ENCODE peak calls at places on chromosomes 11 and 22, in nine cellular contexts. E, Q, F, B, P, S, N, A and D are unnamed samples. For H3K4me1 and H3K9me3, the result is how much of the 10 kb centered on the place peaks cover.

GRCh38 chr22:42321908-42322561 is 51.6 kb upstream of the TCF20 start:
- DNase-seq in E (no peak), Q (peak), F (no peak), B (no peak), P (no peak), S (no peak), N (no peak), A (no peak), D (no peak)

GRCh38 chr11:45265963-45266692 is 20.0 kb downstream of the SYT13 start:
- DNase-seq in E (no peak), Q (no peak), F (no peak), B (peak), P (no peak), S (no peak), N (no peak), A (no peak), D (no peak)

GRCh38 chr22:44882226-44882905 is 127.4 kb downstream of the PHF21B start:
- DNase-seq in E (no peak), Q (no peak), F (no peak), B (no peak), P (no peak), S (peak), N (peak), A (no peak), D (peak)

GRCh38 chr11:112172362-112172994 is 2.8 kb upstream of the BCO2 start:
- DNase-seq in E (peak), Q (peak), F (no peak), B (no peak), P (peak), S (no peak), N (no peak), A (no peak), D (no peak)

GRCh38 chr11:66624450-66624849 is 8.0 kb downstream of the RBM14 start:
- DNase-seq in E (no peak), Q (no peak), F (no peak), B (no peak), P (no peak), S (no peak), N (no peak), A (no peak), D (no peak)

GRCh38 chr22:26586556-26587325 is 3.2 kb downstream of the TPST2 start:
- DNase-seq in E (no peak), Q (no peak), F (peak), B (no peak), P (no peak), S (no peak), N (no peak), A (no peak), D (no peak)

GRCh38 chr11:2272946-2273280 is 2.5 kb upstream of the ASCL2 start:
- DNase-seq in E (no peak), Q (no peak), F (no peak), B (no peak), P (no peak), S (no peak), N (no peak), A (no peak), D (no peak)

GRCh38 chr11:126477526-126478275 is 122.2 kb downstream of the ST3GAL4 start:
- DNase-seq in E (no peak), Q (no peak), F (no peak), B (no peak), P (no peak), S (no peak), N (no peak), A (peak), D (no peak)

GRCh38 chr11:117255966-117256365 is 23.5 kb downstream of the RNF214 start:
- DNase-seq in E (no peak), Q (no peak), F (no peak), B (no peak), P (no peak), S (no peak), N (no peak), A (no peak), D (no peak)

GRCh38 chr11:132685174-132685611 is 847.1 kb downstream of the OPCML start:
- DNase-seq in E (peak), Q (peak), F (no peak), B (no peak), P (peak), S (no peak), N (no peak), A (no peak), D (no peak)

GRCh38 chr11:10526974-10527918 is 13.7 kb downstream of the RNF141 start:
- DNase-seq in E (peak), Q (peak), F (no peak), B (no peak), P (peak), S (no peak), N (no peak), A (no peak), D (no peak)

GRCh38 chr22:27885977-27886842 is 32.8 kb downstream of the PITPNB start:
- DNase-seq in E (peak), Q (peak), F (peak), B (peak), P (peak), S (no peak), N (no peak), A (no peak), D (no peak)

GRCh38 chr11:62044639-62045121 is 77.2 kb upstream of the FTH1 start:
- DNase-seq in E (no peak), Q (peak), F (no peak), B (peak), P (no peak), S (no peak), N (no peak), A (no peak), D (no peak)

GRCh38 chr11:72349616-72350218 is 84.6 kb downstream of the CLPB start:
- DNase-seq in E (no peak), Q (no peak), F (no peak), B (no peak), P (no peak), S (no peak), N (no peak), A (peak), D (no peak)

GRCh38 chr22:22384267-22384666 is 124.3 kb downstream of the ZNF280B start:
- DNase-seq in E (no peak), Q (no peak), F (no peak), B (no peak), P (no peak), S (no peak), N (no peak), A (no peak), D (no peak)

GRCh38 chr22:22377335-22377734 is 131.2 kb downstream of the ZNF280B start:
- DNase-seq in E (no peak), Q (no peak), F (no peak), B (no peak), P (no peak), S (no peak), N (no peak), A (no peak), D (no peak)

GRCh38 chr22:22378446-22379415 is 129.8 kb downstream of the ZNF280B start:
- DNase-seq in E (no peak), Q (no peak), F (no peak), B (no peak), P (no peak), S (no peak), N (no peak), A (no peak), D (no peak)

GRCh38 chr22:22376352-22376706 is 131.7 kb downstream of the VPREB1 start:
- DNase-seq in E (no peak), Q (no peak), F (no peak), B (no peak), P (no peak), S (no peak), N (no peak), A (no peak), D (no peak)

GRCh38 chr22:22380098-22381030 is 128.2 kb downstream of the ZNF280B start:
- DNase-seq in E (no peak), Q (no peak), F (no peak), B (no peak), P (no peak), S (no peak), N (no peak), A (no peak), D (peak)
- H3K4me1 ChIP-seq in E (under half), Q (under half), F (under half), B (under half), P (under half), S (under half), N (under half), A (under half), D (under half)

GRCh38 chr11:64183890-64184289 is 2.1 kb upstream of the STIP1 start:
- DNase-seq in E (no peak), Q (no peak), F (no peak), B (no peak), P (no peak), S (no peak), N (no peak), A (no peak), D (no peak)

GRCh38 chr11:64186205-64187165 is 514 bp downstream of the STIP1 start:
- DNase-seq in E (peak), Q (peak), F (no peak), B (peak), P (peak), S (peak), N (no peak), A (peak), D (peak)

GRCh38 chr11:64180871-64181270 is 5.1 kb upstream of the STIP1 start:
- DNase-seq in E (no peak), Q (no peak), F (no peak), B (no peak), P (no peak), S (no peak), N (no peak), A (no peak), D (no peak)

GRCh38 chr11:64181506-64182411 is 4.2 kb upstream of the STIP1 start:
- DNase-seq in E (peak), Q (peak), F (no peak), B (peak), P (peak), S (peak), N (peak), A (peak), D (peak)

GRCh38 chr11:64185323-64186204 is at the start of gene STIP1:
- DNase-seq in E (peak), Q (peak), F (peak), B (peak), P (peak), S (peak), N (peak), A (peak), D (peak)
- TF ChIP-seq CTCF in E (peak), Q (peak), F (no peak), B (no peak), P (peak), S (peak), N (peak), A (peak), D (peak)

GRCh38 chr22:48440176-48440575 is 1387.5 kb downstream of the BRD1 start:
- DNase-seq in E (no peak), Q (no peak), F (no peak), B (no peak), P (no peak), S (no peak), N (no peak), A (peak), D (no peak)
- H3K9me3 ChIP-seq in E (half or more), Q (under half), F (under half), B (under half), P (under half), S (under half), N (under half), A (under half), D (under half)

DNA sequence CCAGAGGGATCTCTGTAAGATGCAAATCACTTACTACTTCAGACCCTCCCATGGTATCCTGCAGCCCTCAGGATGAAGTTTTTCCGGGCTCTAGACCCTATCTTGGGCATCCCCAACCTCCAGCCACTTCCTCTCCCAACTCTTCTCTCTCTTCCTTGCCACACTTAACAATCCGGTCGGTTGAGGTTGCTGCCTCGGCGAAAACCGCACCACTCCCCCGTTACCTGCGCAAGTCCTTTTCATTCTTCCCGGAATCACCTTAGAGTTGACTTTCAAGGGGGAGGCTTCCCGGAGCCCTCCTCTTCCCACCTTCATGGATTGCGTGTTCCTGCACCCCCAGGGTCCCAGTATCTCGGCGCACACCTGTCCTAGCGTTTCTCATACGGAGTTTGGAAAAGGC is 42.5 kb downstream of the NECTIN1 start:
- DNase-seq in E (no peak), Q (peak), F (no peak), B (no peak), P (no peak), S (no peak), N (no peak), A (no peak), D (no peak)
- H3K4me1 ChIP-seq in E (under half), Q (half or more), F (under half), B (under half), P (under half), S (under half), N (under half), A (under half), D (under half)

GRCh38 chr11:110249066-110249465 is 47.3 kb downstream of the RDX start:
- DNase-seq in E (no peak), Q (no peak), F (no peak), B (no peak), P (no peak), S (no peak), N (no peak), A (no peak), D (no peak)
- TF ChIP-seq CTCF in E (peak), Q (peak), F (peak), B (no peak), P (peak), S (peak), N (peak), A (peak), D (peak)

DNA sequence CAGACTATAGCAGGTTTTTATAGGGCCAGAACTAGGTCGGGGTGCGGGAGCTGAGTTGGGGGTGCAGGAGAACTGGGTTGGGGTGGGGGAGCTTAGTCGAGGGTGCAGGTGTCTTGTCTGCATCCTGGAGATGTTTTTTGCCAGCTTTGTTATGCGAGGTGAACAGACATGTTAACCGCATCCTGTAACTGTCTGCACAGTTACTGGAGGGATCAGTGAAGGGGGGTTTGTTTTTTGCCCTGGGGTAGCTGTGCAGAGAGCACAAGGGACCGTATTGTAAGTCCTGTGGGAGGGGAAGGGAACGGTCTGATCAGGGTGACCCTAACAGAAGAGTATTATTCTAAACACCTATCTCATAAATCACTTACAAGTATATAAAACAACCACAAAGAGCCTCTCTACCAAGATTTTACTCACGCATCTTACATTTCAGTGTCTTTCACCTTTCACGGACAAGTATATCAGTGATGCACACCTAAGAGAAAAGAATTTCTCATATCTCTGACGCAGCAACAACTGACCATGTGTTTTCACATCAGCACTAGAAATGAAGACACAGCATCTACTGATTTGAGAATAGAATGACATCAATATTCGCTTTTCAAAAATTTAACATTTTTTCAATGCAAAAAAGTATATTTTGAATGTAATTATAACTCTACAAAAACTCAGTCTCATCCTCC is 20.8 kb downstream of the ZNF195 start:
- DNase-seq in E (no peak), Q (no peak), F (no peak), B (no peak), P (no peak), S (no peak), N (no peak), A (no peak), D (no peak)
- H3K9me3 ChIP-seq in E (half or more), Q (half or more), F (half or more), B (under half), P (under half), S (under half), N (half or more), A (under half), D (half or more)

DNA sequence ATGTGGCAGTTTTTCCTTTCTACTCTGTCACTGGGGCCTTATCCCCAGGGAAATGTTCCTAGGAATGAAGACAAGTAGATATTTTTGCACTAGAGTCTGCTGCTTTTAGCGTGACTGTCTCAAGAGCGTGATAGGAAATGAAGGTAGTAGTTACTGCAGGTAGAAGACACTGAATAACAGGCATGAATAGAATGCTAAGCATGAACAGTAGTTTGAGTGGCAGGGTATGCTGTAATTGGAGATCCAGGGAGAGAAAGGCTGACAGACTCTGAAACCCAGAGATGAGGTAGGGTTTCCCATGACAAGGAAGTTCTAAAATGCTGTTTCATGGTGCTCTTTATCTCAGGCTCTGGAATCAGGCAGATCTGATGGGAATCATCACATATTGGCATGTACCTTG is 475.2 kb downstream of the NELL1 start:
- DNase-seq in E (no peak), Q (no peak), F (no peak), B (no peak), P (no peak), S (no peak), N (no peak), A (no peak), D (no peak)
- H3K4me1 ChIP-seq in E (under half), Q (under half), F (under half), B (under half), P (under half), S (under half), N (under half), A (under half), D (under half)